ENCODE peak calls at places on chromosome 11, in four cellular contexts. B, N, I and W are unnamed samples.
A peak's percentile ranks its signal among the peaks of the same experiment; 100 is the strongest.

GRCh38 chr11:108929241-108929640 is 264.4 kb downstream of the DDX10 start:
- DNase-seq in B (no peak), N (no peak), I (no peak), W (no peak)

GRCh38 chr11:100557830-100558611 is 129.1 kb upstream of the ARHGAP42 start:
- DNase-seq in I (no peak), B (no peak), N (no peak), W (no peak)

GRCh38 chr11:61621917-61622585 is 41.2 kb upstream of the SYT7 start:
- DNase-seq in B (no peak), I (no peak), N (no peak), W (no peak)

GRCh38 chr11:45470151-45471001 is 184.2 kb upstream of the SYT13 start:
- DNase-seq in B (no peak), N (no peak), I (peak; percentile 41), W (no peak)

GRCh38 chr11:706439-706956 is 467 bp downstream of the EPS8L2 start:
- DNase-seq in N (no peak), I (no peak), B (no peak), W (no peak)

GRCh38 chr11:12185914-12186313 is 75.5 kb downstream of the MICAL2 start:
- DNase-seq in B (peak; percentile 78), I (no peak), N (no peak), W (peak; percentile 57)

GRCh38 chr11:62108017-62108750 is 15.6 kb upstream of the INCENP start:
- DNase-seq in N (peak; percentile 12), B (no peak), I (peak; percentile 22), W (peak; percentile 83)

GRCh38 chr11:10566257-10566956 is 2.1 kb downstream of the LYVE1 start:
- DNase-seq in B (no peak), N (no peak), I (no peak), W (no peak)

GRCh38 chr11:97389270-97389669 is 999.5 kb downstream of the JRKL start:
- DNase-seq in B (no peak), N (no peak), I (no peak), W (no peak)